ENCODE peak calls at places on chromosomes 13 and 19, in nine cellular contexts. Y is heart left ventricle, A is AG09309, K is cardiac muscle cell, D is OCI-M1, E is RWPE1, T is ELR, G is stromal cell of bone marrow, U is NCI-H1417. I is an unnamed sample.

GRCh38 chr19:16537111-16537510 is 5.1 kb downstream of the CHERP start:
- DNase-seq in Y (no peak), A (no peak), K (no peak), D (no peak), E (no peak), T (no peak), G (no peak), U (no peak), I (no peak)

GRCh38 chr13:77861716-77862115 is 56.9 kb downstream of the EDNRB start:
- DNase-seq in Y (no peak), A (no peak), K (peak), D (no peak), E (no peak), T (no peak), G (no peak), U (no peak), I (no peak)

GRCh38 chr19:36257512-36257876 is 42.6 kb downstream of the ZNF146 start:
- DNase-seq in Y (peak), A (no peak), K (peak), D (no peak), E (no peak), T (no peak), G (no peak), U (no peak), I (no peak)

GRCh38 chr13:46803586-46803985 is 6.6 kb upstream of the ESD start:
- DNase-seq in Y (no peak), A (no peak), K (no peak), D (no peak), E (no peak), T (peak), G (no peak), U (no peak), I (no peak)

GRCh38 chr19:48795855-48796142 is 15.0 kb downstream of the BCAT2 start:
- DNase-seq in Y (peak), A (no peak), K (no peak), D (no peak), E (no peak), T (peak), G (no peak), U (no peak), I (no peak)

GRCh38 chr19:48632692-48633147 is 4.5 kb downstream of the DBP start:
- DNase-seq in Y (no peak), A (no peak), K (no peak), D (peak), E (no peak), T (peak), G (no peak), U (no peak), I (no peak)

GRCh38 chr19:28541029-28541428 is 671.9 kb downstream of the UQCRFS1 start:
- DNase-seq in Y (no peak), A (no peak), K (no peak), D (peak), E (no peak), T (no peak), G (no peak), U (no peak), I (no peak)

GRCh38 chr19:55640577-55641375 is at the start of gene ZNF580:
- DNase-seq in Y (peak), A (no peak), K (peak), D (peak), E (peak), T (peak), G (no peak), U (peak), I (peak)

GRCh38 chr19:51203941-51204720 is 20.7 kb upstream of the CD33 start:
- DNase-seq in Y (no peak), A (no peak), K (peak), D (no peak), E (no peak), T (no peak), G (no peak), U (no peak), I (no peak)

GRCh38 chr13:58855283-58855682 is 1223.7 kb downstream of the PCDH17 start:
- DNase-seq in Y (no peak), A (no peak), K (no peak), D (no peak), E (peak), T (no peak), G (no peak), U (no peak), I (no peak)

GRCh38 chr19:55383789-55384575 is at the start of gene TMEM238:
- DNase-seq in Y (peak), A (no peak), K (peak), D (peak), E (no peak), T (peak), G (no peak), U (peak), I (peak)

GRCh38 chr19:4913996-4914735 is 4.9 kb downstream of the UHRF1 start:
- DNase-seq in Y (no peak), A (no peak), K (no peak), D (no peak), E (no peak), T (peak), G (no peak), U (no peak), I (no peak)

GRCh38 chr13:98065468-98065867 is 77.4 kb upstream of the FARP1 start:
- DNase-seq in Y (no peak), A (no peak), K (no peak), D (peak), E (no peak), T (no peak), G (no peak), U (no peak), I (no peak)

GRCh38 chr13:49046534-49046933 is 70.8 kb downstream of the FNDC3A start:
- DNase-seq in Y (no peak), A (no peak), K (peak), D (no peak), E (no peak), T (no peak), G (no peak), U (no peak), I (no peak)

GRCh38 chr13:23868521-23868920 is 20.7 kb downstream of the MIPEP start:
- DNase-seq in Y (no peak), A (peak), K (peak), D (no peak), E (peak), T (peak), G (no peak), U (no peak), I (no peak)

GRCh38 chr13:81988542-81988941 is 1647.6 kb upstream of the SPRY2 start:
- DNase-seq in Y (no peak), A (no peak), K (no peak), D (no peak), E (no peak), T (no peak), G (no peak), U (no peak), I (no peak)

GRCh38 chr19:35767288-35768081 is 7.9 kb upstream of the ARHGAP33 start:
- DNase-seq in Y (peak), A (no peak), K (no peak), D (no peak), E (no peak), T (no peak), G (no peak), U (no peak), I (peak)

GRCh38 chr19:39465956-39466747 is 14.5 kb upstream of the TIMM50 start:
- DNase-seq in Y (no peak), A (no peak), K (no peak), D (no peak), E (no peak), T (no peak), G (no peak), U (no peak), I (no peak)

GRCh38 chr13:36193151-36193855 is 21.1 kb downstream of the SOHLH2 start:
- DNase-seq in Y (no peak), A (peak), K (peak), D (peak), E (peak), T (peak), G (peak), U (peak), I (no peak)

GRCh38 chr19:35034588-35035382 is 4.5 kb downstream of the SCN1B start:
- DNase-seq in Y (no peak), A (no peak), K (no peak), D (no peak), E (no peak), T (no peak), G (no peak), U (no peak), I (no peak)

GRCh38 chr19:3508771-3509535 is 2.8 kb downstream of the FZR1 start:
- DNase-seq in Y (no peak), A (no peak), K (no peak), D (no peak), E (no peak), T (peak), G (no peak), U (no peak), I (no peak)

GRCh38 chr13:36453518-36453917 is 21.2 kb downstream of the CCNA1 start:
- DNase-seq in Y (no peak), A (peak), K (peak), D (peak), E (no peak), T (peak), G (peak), U (no peak), I (no peak)

GRCh38 chr19:36851898-36852297 is 1.2 kb downstream of the ZNF345 start:
- DNase-seq in Y (no peak), A (no peak), K (no peak), D (no peak), E (no peak), T (no peak), G (no peak), U (no peak), I (no peak)

GRCh38 chr13:114080739-114081561 is 51.5 kb downstream of the RASA3 start:
- DNase-seq in Y (peak), A (no peak), K (no peak), D (no peak), E (no peak), T (no peak), G (no peak), U (no peak), I (no peak)

GRCh38 chr13:101523732-101524131 is 71.3 kb downstream of the ITGBL1 start:
- DNase-seq in Y (peak), A (no peak), K (peak), D (no peak), E (no peak), T (peak), G (peak), U (no peak), I (no peak)

GRCh38 chr13:51425410-51426042 is 27.3 kb downstream of the INTS6 start:
- DNase-seq in Y (no peak), A (peak), K (peak), D (no peak), E (no peak), T (no peak), G (peak), U (no peak), I (no peak)

GRCh38 chr19:55325172-55325571 is at the start of gene TMEM150B:
- DNase-seq in Y (no peak), A (no peak), K (no peak), D (peak), E (no peak), T (no peak), G (no peak), U (no peak), I (no peak)

GRCh38 chr19:7078007-7078406 is 8.5 kb downstream of the ZNF557 start:
- DNase-seq in Y (no peak), A (no peak), K (no peak), D (no peak), E (no peak), T (peak), G (no peak), U (no peak), I (no peak)

GRCh38 chr13:109213714-109214113 is 572.7 kb downstream of the IRS2 start:
- DNase-seq in Y (no peak), A (no peak), K (no peak), D (no peak), E (peak), T (peak), G (no peak), U (no peak), I (no peak)